ENCODE peak calls at places on chromosomes 3 and 15, in ten cellular contexts. One of them, this sample, is unnamed.

GRCh38 chr3:63921741-63922482 is 9.7 kb upstream of the SCAANT1 start:
- DNase-seq in activated gamma-delta T cell treated with Interleukin-2 at 50 U/mL for 16 hours: no peak
- DNase-seq in activated CD4-positive, alpha-beta T cell treated with anti-CD3 and anti-CD28 coated beads, Interleukin-2, amount 10 ng/mL, durations not matched to agents 7 days and 5 days: no peak
- DNase-seq in COR-L47: no peak
- DNase-seq in HTR-8/SVneo: no peak
- DNase-seq in nucleus accumbens: no peak
- DNase-seq in endothelial cell of umbilical vein: no peak
- DNase-seq in aorta: no peak
- DNase-seq in ecto neural progenitor cell: no peak
- DNase-seq in NCI-H1436: no peak
- DNase-seq in this sample: no peak

GRCh38 chr3:81466161-81466560 is 295.3 kb downstream of the GBE1 start:
- DNase-seq in COR-L47: no peak
- DNase-seq in NCI-H1436: no peak
- DNase-seq in HTR-8/SVneo: no peak
- DNase-seq in activated gamma-delta T cell treated with Interleukin-2 at 50 U/mL for 16 hours: no peak
- DNase-seq in ecto neural progenitor cell: no peak
- DNase-seq in nucleus accumbens: no peak
- DNase-seq in endothelial cell of umbilical vein: no peak
- DNase-seq in activated CD4-positive, alpha-beta T cell treated with anti-CD3 and anti-CD28 coated beads, Interleukin-2, amount 10 ng/mL, durations not matched to agents 7 days and 5 days: no peak
- DNase-seq in aorta: no peak
- DNase-seq in this sample: no peak

GRCh38 chr3:174441588-174442316 is 417.4 kb upstream of the NAALADL2 start:
- DNase-seq in NCI-H1436: peak; percentile 5
- DNase-seq in endothelial cell of umbilical vein: peak; percentile 54
- DNase-seq in aorta: no peak
- DNase-seq in activated CD4-positive, alpha-beta T cell treated with anti-CD3 and anti-CD28 coated beads, Interleukin-2, amount 10 ng/mL, durations not matched to agents 7 days and 5 days: no peak
- DNase-seq in nucleus accumbens: no peak
- DNase-seq in HTR-8/SVneo: peak; percentile 14
- DNase-seq in ecto neural progenitor cell: no peak
- DNase-seq in COR-L47: no peak
- DNase-seq in activated gamma-delta T cell treated with Interleukin-2 at 50 U/mL for 16 hours: no peak
- DNase-seq in this sample: no peak

GRCh38 chr3:155185623-155186022 is 105.5 kb downstream of the MME start:
- DNase-seq in activated CD4-positive, alpha-beta T cell treated with anti-CD3 and anti-CD28 coated beads, Interleukin-2, amount 10 ng/mL, durations not matched to agents 7 days and 5 days: no peak
- DNase-seq in ecto neural progenitor cell: no peak
- DNase-seq in HTR-8/SVneo: no peak
- DNase-seq in activated gamma-delta T cell treated with Interleukin-2 at 50 U/mL for 16 hours: no peak
- DNase-seq in endothelial cell of umbilical vein: no peak
- DNase-seq in COR-L47: no peak
- DNase-seq in nucleus accumbens: no peak
- DNase-seq in NCI-H1436: no peak
- DNase-seq in aorta: no peak
- DNase-seq in this sample: no peak

GRCh38 chr3:56291244-56291680 is 177.0 kb downstream of the ERC2 start:
- DNase-seq in ecto neural progenitor cell: no peak
- DNase-seq in activated CD4-positive, alpha-beta T cell treated with anti-CD3 and anti-CD28 coated beads, Interleukin-2, amount 10 ng/mL, durations not matched to agents 7 days and 5 days: no peak
- DNase-seq in HTR-8/SVneo: no peak
- DNase-seq in NCI-H1436: no peak
- DNase-seq in endothelial cell of umbilical vein: peak; percentile 98
- DNase-seq in COR-L47: no peak
- DNase-seq in aorta: no peak
- DNase-seq in activated gamma-delta T cell treated with Interleukin-2 at 50 U/mL for 16 hours: no peak
- DNase-seq in nucleus accumbens: no peak
- DNase-seq in this sample: no peak

GRCh38 chr15:33985287-33985686 is 17.0 kb downstream of the CHRM5 start:
- DNase-seq in aorta: no peak
- DNase-seq in activated CD4-positive, alpha-beta T cell treated with anti-CD3 and anti-CD28 coated beads, Interleukin-2, amount 10 ng/mL, durations not matched to agents 7 days and 5 days: no peak
- DNase-seq in HTR-8/SVneo: peak; percentile 20
- DNase-seq in NCI-H1436: no peak
- DNase-seq in activated gamma-delta T cell treated with Interleukin-2 at 50 U/mL for 16 hours: no peak
- DNase-seq in nucleus accumbens: peak; percentile 20
- DNase-seq in COR-L47: no peak
- DNase-seq in ecto neural progenitor cell: no peak
- DNase-seq in endothelial cell of umbilical vein: no peak
- DNase-seq in this sample: no peak

GRCh38 chr15:87224409-87224808 is 1032.1 kb downstream of the NTRK3 start:
- DNase-seq in endothelial cell of umbilical vein: no peak
- DNase-seq in nucleus accumbens: no peak
- DNase-seq in NCI-H1436: no peak
- DNase-seq in activated CD4-positive, alpha-beta T cell treated with anti-CD3 and anti-CD28 coated beads, Interleukin-2, amount 10 ng/mL, durations not matched to agents 7 days and 5 days: no peak
- DNase-seq in HTR-8/SVneo: no peak
- DNase-seq in activated gamma-delta T cell treated with Interleukin-2 at 50 U/mL for 16 hours: no peak
- DNase-seq in ecto neural progenitor cell: no peak
- DNase-seq in aorta: no peak
- DNase-seq in COR-L47: no peak
- DNase-seq in this sample: no peak

GRCh38 chr3:124037332-124037731 is 45.4 kb upstream of the ROPN1 start:
- DNase-seq in ecto neural progenitor cell: no peak
- DNase-seq in activated CD4-positive, alpha-beta T cell treated with anti-CD3 and anti-CD28 coated beads, Interleukin-2, amount 10 ng/mL, durations not matched to agents 7 days and 5 days: no peak
- DNase-seq in NCI-H1436: no peak
- DNase-seq in COR-L47: no peak
- DNase-seq in HTR-8/SVneo: no peak
- DNase-seq in aorta: no peak
- DNase-seq in nucleus accumbens: no peak
- DNase-seq in activated gamma-delta T cell treated with Interleukin-2 at 50 U/mL for 16 hours: no peak
- DNase-seq in endothelial cell of umbilical vein: no peak
- DNase-seq in this sample: no peak

GRCh38 chr15:73927476-73928240 is 1.4 kb downstream of the LOXL1 start:
- DNase-seq in ecto neural progenitor cell: peak; percentile 81
- DNase-seq in activated CD4-positive, alpha-beta T cell treated with anti-CD3 and anti-CD28 coated beads, Interleukin-2, amount 10 ng/mL, durations not matched to agents 7 days and 5 days: peak; percentile 73
- DNase-seq in activated gamma-delta T cell treated with Interleukin-2 at 50 U/mL for 16 hours: peak; percentile 68
- DNase-seq in COR-L47: peak; percentile 64
- DNase-seq in NCI-H1436: peak; percentile 50
- DNase-seq in nucleus accumbens: no peak
- DNase-seq in aorta: peak; percentile 78
- DNase-seq in endothelial cell of umbilical vein: peak; percentile 45
- DNase-seq in HTR-8/SVneo: peak; percentile 75
- DNase-seq in this sample: no peak

GRCh38 chr3:52226229-52226817 is 878 bp upstream of the TLR9 start:
- DNase-seq in NCI-H1436: no peak
- DNase-seq in endothelial cell of umbilical vein: no peak
- DNase-seq in aorta: peak; percentile 35
- DNase-seq in ecto neural progenitor cell: peak; percentile 42
- DNase-seq in activated CD4-positive, alpha-beta T cell treated with anti-CD3 and anti-CD28 coated beads, Interleukin-2, amount 10 ng/mL, durations not matched to agents 7 days and 5 days: peak; percentile 3
- DNase-seq in activated gamma-delta T cell treated with Interleukin-2 at 50 U/mL for 16 hours: no peak
- DNase-seq in COR-L47: no peak
- DNase-seq in nucleus accumbens: no peak
- DNase-seq in HTR-8/SVneo: no peak
- DNase-seq in this sample: no peak

GRCh38 chr15:51775967-51776816 is 24.8 kb downstream of the TMOD2 start:
- DNase-seq in endothelial cell of umbilical vein: peak; percentile 65
- DNase-seq in aorta: no peak
- DNase-seq in ecto neural progenitor cell: peak; percentile 59
- DNase-seq in HTR-8/SVneo: peak; percentile 51
- DNase-seq in activated CD4-positive, alpha-beta T cell treated with anti-CD3 and anti-CD28 coated beads, Interleukin-2, amount 10 ng/mL, durations not matched to agents 7 days and 5 days: peak; percentile 62
- DNase-seq in NCI-H1436: no peak
- DNase-seq in activated gamma-delta T cell treated with Interleukin-2 at 50 U/mL for 16 hours: peak; percentile 27
- DNase-seq in COR-L47: peak; percentile 53
- DNase-seq in nucleus accumbens: peak; percentile 8
- DNase-seq in this sample: no peak

GRCh38 chr3:15108082-15108545 is 9.2 kb upstream of the RBSN start:
- DNase-seq in endothelial cell of umbilical vein: peak; percentile 62
- DNase-seq in HTR-8/SVneo: peak; percentile 67
- DNase-seq in NCI-H1436: peak; percentile 45
- DNase-seq in COR-L47: peak; percentile 41
- DNase-seq in aorta: peak; percentile 82
- DNase-seq in activated CD4-positive, alpha-beta T cell treated with anti-CD3 and anti-CD28 coated beads, Interleukin-2, amount 10 ng/mL, durations not matched to agents 7 days and 5 days: peak; percentile 77
- DNase-seq in ecto neural progenitor cell: peak; percentile 86
- DNase-seq in activated gamma-delta T cell treated with Interleukin-2 at 50 U/mL for 16 hours: peak; percentile 70
- DNase-seq in nucleus accumbens: peak; percentile 53
- DNase-seq in this sample: no peak

GRCh38 chr15:73026496-73027054 is 25.7 kb upstream of the NEO1 start:
- DNase-seq in activated gamma-delta T cell treated with Interleukin-2 at 50 U/mL for 16 hours: no peak
- DNase-seq in endothelial cell of umbilical vein: no peak
- DNase-seq in ecto neural progenitor cell: no peak
- DNase-seq in aorta: no peak
- DNase-seq in HTR-8/SVneo: no peak
- DNase-seq in nucleus accumbens: no peak
- DNase-seq in COR-L47: no peak
- DNase-seq in activated CD4-positive, alpha-beta T cell treated with anti-CD3 and anti-CD28 coated beads, Interleukin-2, amount 10 ng/mL, durations not matched to agents 7 days and 5 days: no peak
- DNase-seq in NCI-H1436: no peak
- DNase-seq in this sample: no peak

GRCh38 chr3:73805435-73805834 is 180.7 kb upstream of the PDZRN3 start:
- DNase-seq in endothelial cell of umbilical vein: no peak
- DNase-seq in ecto neural progenitor cell: no peak
- DNase-seq in HTR-8/SVneo: no peak
- DNase-seq in NCI-H1436: no peak
- DNase-seq in COR-L47: no peak
- DNase-seq in activated CD4-positive, alpha-beta T cell treated with anti-CD3 and anti-CD28 coated beads, Interleukin-2, amount 10 ng/mL, durations not matched to agents 7 days and 5 days: no peak
- DNase-seq in aorta: peak; percentile 48
- DNase-seq in activated gamma-delta T cell treated with Interleukin-2 at 50 U/mL for 16 hours: no peak
- DNase-seq in nucleus accumbens: no peak
- DNase-seq in this sample: no peak

GRCh38 chr15:95499397-95499796 is 831.1 kb upstream of the NR2F2 start:
- DNase-seq in NCI-H1436: no peak
- DNase-seq in aorta: no peak
- DNase-seq in COR-L47: no peak
- DNase-seq in endothelial cell of umbilical vein: peak; percentile 87
- DNase-seq in HTR-8/SVneo: no peak
- DNase-seq in activated gamma-delta T cell treated with Interleukin-2 at 50 U/mL for 16 hours: no peak
- DNase-seq in activated CD4-positive, alpha-beta T cell treated with anti-CD3 and anti-CD28 coated beads, Interleukin-2, amount 10 ng/mL, durations not matched to agents 7 days and 5 days: no peak
- DNase-seq in nucleus accumbens: no peak
- DNase-seq in ecto neural progenitor cell: no peak
- DNase-seq in this sample: no peak

GRCh38 chr3:41710646-41711388 is 251.1 kb downstream of the ULK4 start:
- DNase-seq in NCI-H1436: no peak
- DNase-seq in activated gamma-delta T cell treated with Interleukin-2 at 50 U/mL for 16 hours: no peak
- DNase-seq in endothelial cell of umbilical vein: peak; percentile 29
- DNase-seq in ecto neural progenitor cell: no peak
- DNase-seq in COR-L47: no peak
- DNase-seq in activated CD4-positive, alpha-beta T cell treated with anti-CD3 and anti-CD28 coated beads, Interleukin-2, amount 10 ng/mL, durations not matched to agents 7 days and 5 days: no peak
- DNase-seq in HTR-8/SVneo: peak; percentile 43
- DNase-seq in aorta: no peak
- DNase-seq in nucleus accumbens: no peak
- DNase-seq in this sample: no peak

GRCh38 chr3:110164632-110165240 is 827.4 kb upstream of the DPPA4 start:
- DNase-seq in activated CD4-positive, alpha-beta T cell treated with anti-CD3 and anti-CD28 coated beads, Interleukin-2, amount 10 ng/mL, durations not matched to agents 7 days and 5 days: no peak
- DNase-seq in HTR-8/SVneo: no peak
- DNase-seq in endothelial cell of umbilical vein: no peak
- DNase-seq in COR-L47: no peak
- DNase-seq in activated gamma-delta T cell treated with Interleukin-2 at 50 U/mL for 16 hours: no peak
- DNase-seq in NCI-H1436: no peak
- DNase-seq in aorta: no peak
- DNase-seq in nucleus accumbens: no peak
- DNase-seq in ecto neural progenitor cell: no peak
- DNase-seq in this sample: no peak

GRCh38 chr3:143586565-143586964 is 261.7 kb downstream of the SLC9A9 start:
- DNase-seq in aorta: no peak
- DNase-seq in COR-L47: no peak
- DNase-seq in endothelial cell of umbilical vein: no peak
- DNase-seq in HTR-8/SVneo: no peak
- DNase-seq in ecto neural progenitor cell: no peak
- DNase-seq in activated CD4-positive, alpha-beta T cell treated with anti-CD3 and anti-CD28 coated beads, Interleukin-2, amount 10 ng/mL, durations not matched to agents 7 days and 5 days: no peak
- DNase-seq in nucleus accumbens: no peak
- DNase-seq in activated gamma-delta T cell treated with Interleukin-2 at 50 U/mL for 16 hours: no peak
- DNase-seq in NCI-H1436: no peak
- DNase-seq in this sample: no peak

GRCh38 chr3:116445291-116445841 is at the start of gene LSAMP:
- DNase-seq in NCI-H1436: peak; percentile 70
- DNase-seq in ecto neural progenitor cell: peak; percentile 91
- DNase-seq in COR-L47: peak; percentile 40
- DNase-seq in aorta: no peak
- DNase-seq in nucleus accumbens: peak; percentile 71
- DNase-seq in HTR-8/SVneo: no peak
- DNase-seq in endothelial cell of umbilical vein: no peak
- DNase-seq in activated gamma-delta T cell treated with Interleukin-2 at 50 U/mL for 16 hours: no peak
- DNase-seq in activated CD4-positive, alpha-beta T cell treated with anti-CD3 and anti-CD28 coated beads, Interleukin-2, amount 10 ng/mL, durations not matched to agents 7 days and 5 days: no peak
- DNase-seq in this sample: no peak

GRCh38 chr3:158770254-158771017 is 31.4 kb upstream of the MFSD1 start:
- DNase-seq in COR-L47: no peak
- DNase-seq in activated CD4-positive, alpha-beta T cell treated with anti-CD3 and anti-CD28 coated beads, Interleukin-2, amount 10 ng/mL, durations not matched to agents 7 days and 5 days: no peak
- DNase-seq in aorta: no peak
- DNase-seq in nucleus accumbens: no peak
- DNase-seq in ecto neural progenitor cell: no peak
- DNase-seq in NCI-H1436: no peak
- DNase-seq in endothelial cell of umbilical vein: peak; percentile 9
- DNase-seq in HTR-8/SVneo: peak; percentile 33
- DNase-seq in activated gamma-delta T cell treated with Interleukin-2 at 50 U/mL for 16 hours: no peak
- DNase-seq in this sample: no peak

GRCh38 chr3:184229424-184230080 is at the start of gene VWA5B2:
- DNase-seq in activated gamma-delta T cell treated with Interleukin-2 at 50 U/mL for 16 hours: peak; percentile 73
- DNase-seq in ecto neural progenitor cell: peak; percentile 86
- DNase-seq in nucleus accumbens: no peak
- DNase-seq in endothelial cell of umbilical vein: peak; percentile 60
- DNase-seq in COR-L47: peak; percentile 90
- DNase-seq in NCI-H1436: peak; percentile 79
- DNase-seq in activated CD4-positive, alpha-beta T cell treated with anti-CD3 and anti-CD28 coated beads, Interleukin-2, amount 10 ng/mL, durations not matched to agents 7 days and 5 days: peak; percentile 55
- DNase-seq in HTR-8/SVneo: peak; percentile 80
- DNase-seq in aorta: peak; percentile 62
- DNase-seq in this sample: no peak

GRCh38 chr3:15081960-15082664 is 16.8 kb downstream of the RBSN start:
- DNase-seq in HTR-8/SVneo: no peak
- DNase-seq in COR-L47: no peak
- DNase-seq in activated CD4-positive, alpha-beta T cell treated with anti-CD3 and anti-CD28 coated beads, Interleukin-2, amount 10 ng/mL, durations not matched to agents 7 days and 5 days: no peak
- DNase-seq in aorta: peak; percentile 53
- DNase-seq in activated gamma-delta T cell treated with Interleukin-2 at 50 U/mL for 16 hours: no peak
- DNase-seq in ecto neural progenitor cell: no peak
- DNase-seq in endothelial cell of umbilical vein: no peak
- DNase-seq in NCI-H1436: no peak
- DNase-seq in nucleus accumbens: no peak
- DNase-seq in this sample: peak; percentile 20

GRCh38 chr3:171168086-171168485 is 141.6 kb upstream of the SLC2A2 start:
- DNase-seq in COR-L47: no peak
- DNase-seq in activated CD4-positive, alpha-beta T cell treated with anti-CD3 and anti-CD28 coated beads, Interleukin-2, amount 10 ng/mL, durations not matched to agents 7 days and 5 days: no peak
- DNase-seq in nucleus accumbens: no peak
- DNase-seq in activated gamma-delta T cell treated with Interleukin-2 at 50 U/mL for 16 hours: no peak
- DNase-seq in endothelial cell of umbilical vein: no peak
- DNase-seq in HTR-8/SVneo: peak; percentile 45
- DNase-seq in aorta: no peak
- DNase-seq in NCI-H1436: no peak
- DNase-seq in ecto neural progenitor cell: no peak
- DNase-seq in this sample: no peak

GRCh38 chr3:48155122-48155521 is 33.1 kb downstream of the CDC25A start:
- DNase-seq in NCI-H1436: no peak
- DNase-seq in COR-L47: no peak
- DNase-seq in HTR-8/SVneo: peak; percentile 41
- DNase-seq in endothelial cell of umbilical vein: peak; percentile 76
- DNase-seq in activated gamma-delta T cell treated with Interleukin-2 at 50 U/mL for 16 hours: no peak
- DNase-seq in nucleus accumbens: no peak
- DNase-seq in activated CD4-positive, alpha-beta T cell treated with anti-CD3 and anti-CD28 coated beads, Interleukin-2, amount 10 ng/mL, durations not matched to agents 7 days and 5 days: no peak
- DNase-seq in ecto neural progenitor cell: no peak
- DNase-seq in aorta: no peak
- DNase-seq in this sample: peak; percentile 74

GRCh38 chr3:94226058-94226457 is 163.2 kb downstream of the NSUN3 start:
- DNase-seq in NCI-H1436: no peak
- DNase-seq in HTR-8/SVneo: peak; percentile 10
- DNase-seq in activated gamma-delta T cell treated with Interleukin-2 at 50 U/mL for 16 hours: no peak
- DNase-seq in aorta: no peak
- DNase-seq in ecto neural progenitor cell: no peak
- DNase-seq in COR-L47: no peak
- DNase-seq in activated CD4-positive, alpha-beta T cell treated with anti-CD3 and anti-CD28 coated beads, Interleukin-2, amount 10 ng/mL, durations not matched to agents 7 days and 5 days: no peak
- DNase-seq in nucleus accumbens: no peak
- DNase-seq in endothelial cell of umbilical vein: no peak
- DNase-seq in this sample: peak; percentile 69

GRCh38 chr15:91508633-91509032 is 344.9 kb upstream of the SLCO3A1 start:
- DNase-seq in NCI-H1436: no peak
- DNase-seq in nucleus accumbens: no peak
- DNase-seq in HTR-8/SVneo: no peak
- DNase-seq in aorta: no peak
- DNase-seq in activated gamma-delta T cell treated with Interleukin-2 at 50 U/mL for 16 hours: no peak
- DNase-seq in endothelial cell of umbilical vein: no peak
- DNase-seq in ecto neural progenitor cell: no peak
- DNase-seq in COR-L47: no peak
- DNase-seq in activated CD4-positive, alpha-beta T cell treated with anti-CD3 and anti-CD28 coated beads, Interleukin-2, amount 10 ng/mL, durations not matched to agents 7 days and 5 days: no peak
- DNase-seq in this sample: no peak

GRCh38 chr3:178761461-178761860 is 225.2 kb downstream of the KCNMB2 start:
- DNase-seq in ecto neural progenitor cell: no peak
- DNase-seq in activated gamma-delta T cell treated with Interleukin-2 at 50 U/mL for 16 hours: no peak
- DNase-seq in nucleus accumbens: no peak
- DNase-seq in activated CD4-positive, alpha-beta T cell treated with anti-CD3 and anti-CD28 coated beads, Interleukin-2, amount 10 ng/mL, durations not matched to agents 7 days and 5 days: no peak
- DNase-seq in NCI-H1436: no peak
- DNase-seq in COR-L47: no peak
- DNase-seq in endothelial cell of umbilical vein: no peak
- DNase-seq in aorta: no peak
- DNase-seq in HTR-8/SVneo: no peak
- DNase-seq in this sample: no peak

GRCh38 chr3:66236281-66236680 is 15.5 kb downstream of the SLC25A26 start:
- DNase-seq in COR-L47: no peak
- DNase-seq in aorta: no peak
- DNase-seq in nucleus accumbens: no peak
- DNase-seq in activated CD4-positive, alpha-beta T cell treated with anti-CD3 and anti-CD28 coated beads, Interleukin-2, amount 10 ng/mL, durations not matched to agents 7 days and 5 days: no peak
- DNase-seq in endothelial cell of umbilical vein: no peak
- DNase-seq in HTR-8/SVneo: no peak
- DNase-seq in ecto neural progenitor cell: no peak
- DNase-seq in NCI-H1436: no peak
- DNase-seq in activated gamma-delta T cell treated with Interleukin-2 at 50 U/mL for 16 hours: no peak
- DNase-seq in this sample: no peak